ENCODE peak calls at places on chromosomes 16 and 17, in four cellular contexts. One of them, this sample, is unnamed.

GRCh38 chr17:50579399-50579798 is 18.9 kb downstream of the CACNA1G start:
- DNase-seq in CD8-positive, alpha-beta T cell: no peak
- DNase-seq in neural progenitor cell: no peak
- DNase-seq in hepatocyte: no peak
- DNase-seq in this sample: no peak

GRCh38 chr17:16923097-16923903 is 48.6 kb downstream of the TNFRSF13B start:
- DNase-seq in CD8-positive, alpha-beta T cell: no peak
- DNase-seq in neural progenitor cell: no peak
- DNase-seq in hepatocyte: no peak
- DNase-seq in this sample: peak

GRCh38 chr17:43471801-43472200 is 12.0 kb upstream of the DHX8 start:
- DNase-seq in CD8-positive, alpha-beta T cell: no peak
- DNase-seq in neural progenitor cell: no peak
- DNase-seq in hepatocyte: no peak
- DNase-seq in this sample: no peak

GRCh38 chr17:4998027-4998665 is 396 bp downstream of the KIF1C start:
- DNase-seq in CD8-positive, alpha-beta T cell: no peak
- DNase-seq in neural progenitor cell: peak
- DNase-seq in hepatocyte: no peak
- DNase-seq in this sample: peak

GRCh38 chr17:27572665-27573064 is 58.3 kb upstream of the LGALS9 start:
- DNase-seq in CD8-positive, alpha-beta T cell: no peak
- DNase-seq in neural progenitor cell: no peak
- DNase-seq in hepatocyte: no peak
- DNase-seq in this sample: no peak

GRCh38 chr17:49991409-49991808 is 3.6 kb downstream of the DLX3 start:
- DNase-seq in CD8-positive, alpha-beta T cell: no peak
- DNase-seq in neural progenitor cell: no peak
- DNase-seq in hepatocyte: no peak
- DNase-seq in this sample: no peak

GRCh38 chr17:63150994-63151464 is 185.0 kb downstream of the TANC2 start:
- DNase-seq in CD8-positive, alpha-beta T cell: no peak
- DNase-seq in neural progenitor cell: peak
- DNase-seq in hepatocyte: peak
- DNase-seq in this sample: no peak

GRCh38 chr16:12332553-12332952 is 356.0 kb downstream of the SNX29 start:
- DNase-seq in CD8-positive, alpha-beta T cell: no peak
- DNase-seq in neural progenitor cell: no peak
- DNase-seq in hepatocyte: no peak
- DNase-seq in this sample: no peak

GRCh38 chr16:85395207-85395912 is 217.8 kb upstream of the GSE1 start:
- DNase-seq in CD8-positive, alpha-beta T cell: no peak
- DNase-seq in neural progenitor cell: no peak
- DNase-seq in hepatocyte: peak
- DNase-seq in this sample: peak

GRCh38 chr16:11108466-11108805 is 147.6 kb downstream of the SOCS1 start:
- DNase-seq in CD8-positive, alpha-beta T cell: no peak
- DNase-seq in neural progenitor cell: no peak
- DNase-seq in hepatocyte: no peak
- DNase-seq in this sample: no peak

GRCh38 chr16:50533317-50533716 is 14.9 kb upstream of the NKD1 start:
- DNase-seq in CD8-positive, alpha-beta T cell: no peak
- DNase-seq in neural progenitor cell: no peak
- DNase-seq in hepatocyte: no peak
- DNase-seq in this sample: no peak

GRCh38 chr16:67254809-67255552 is 6.2 kb downstream of the SLC9A5 start:
- DNase-seq in CD8-positive, alpha-beta T cell: no peak
- DNase-seq in neural progenitor cell: no peak
- DNase-seq in hepatocyte: no peak
- DNase-seq in this sample: no peak

GRCh38 chr16:57723170-57723569 is 12.4 kb upstream of the KATNB1 start:
- DNase-seq in CD8-positive, alpha-beta T cell: no peak
- DNase-seq in neural progenitor cell: peak
- DNase-seq in hepatocyte: no peak
- DNase-seq in this sample: no peak

GRCh38 chr16:81730090-81731051 is 48.7 kb upstream of the PLCG2 start:
- DNase-seq in CD8-positive, alpha-beta T cell: peak
- DNase-seq in neural progenitor cell: peak
- DNase-seq in hepatocyte: peak
- DNase-seq in this sample: peak

GRCh38 chr16:24700549-24701392 is 28.7 kb upstream of the TNRC6A start:
- DNase-seq in CD8-positive, alpha-beta T cell: no peak
- DNase-seq in neural progenitor cell: no peak
- DNase-seq in hepatocyte: peak
- DNase-seq in this sample: peak

GRCh38 chr17:235831-236640 is 54.6 kb upstream of the DOC2B start:
- DNase-seq in CD8-positive, alpha-beta T cell: no peak
- DNase-seq in neural progenitor cell: no peak
- DNase-seq in hepatocyte: no peak
- DNase-seq in this sample: peak

GRCh38 chr17:68771867-68772515 is 170.8 kb upstream of the FAM20A start:
- DNase-seq in CD8-positive, alpha-beta T cell: no peak
- DNase-seq in neural progenitor cell: peak
- DNase-seq in hepatocyte: peak
- DNase-seq in this sample: no peak

GRCh38 chr17:17156107-17156506 is 50.0 kb downstream of the PLD6 start:
- DNase-seq in CD8-positive, alpha-beta T cell: no peak
- DNase-seq in neural progenitor cell: no peak
- DNase-seq in hepatocyte: no peak
- DNase-seq in this sample: no peak

GRCh38 chr17:80919331-80920284 is 72.0 kb upstream of the CHMP6 start:
- DNase-seq in CD8-positive, alpha-beta T cell: no peak
- DNase-seq in neural progenitor cell: no peak
- DNase-seq in hepatocyte: peak
- DNase-seq in this sample: no peak

GRCh38 chr17:10270258-10270657 is 71.9 kb upstream of the GAS7 start:
- DNase-seq in CD8-positive, alpha-beta T cell: no peak
- DNase-seq in neural progenitor cell: no peak
- DNase-seq in hepatocyte: no peak
- DNase-seq in this sample: no peak

GRCh38 chr17:48054238-48055185 is 6.4 kb downstream of the NFE2L1 start:
- DNase-seq in CD8-positive, alpha-beta T cell: no peak
- DNase-seq in neural progenitor cell: peak
- DNase-seq in hepatocyte: peak
- DNase-seq in this sample: peak

GRCh38 chr17:48052956-48053757 is 5.0 kb downstream of the NFE2L1 start:
- DNase-seq in CD8-positive, alpha-beta T cell: no peak
- DNase-seq in neural progenitor cell: no peak
- DNase-seq in hepatocyte: peak
- DNase-seq in this sample: peak

GRCh38 chr17:48051706-48052486 is 3.7 kb downstream of the NFE2L1 start:
- DNase-seq in CD8-positive, alpha-beta T cell: no peak
- DNase-seq in neural progenitor cell: peak
- DNase-seq in hepatocyte: peak
- DNase-seq in this sample: no peak

GRCh38 chr17:48055531-48056245 is 7.5 kb downstream of the NFE2L1 start:
- DNase-seq in CD8-positive, alpha-beta T cell: no peak
- DNase-seq in neural progenitor cell: peak
- DNase-seq in hepatocyte: peak
- DNase-seq in this sample: no peak

DNA sequence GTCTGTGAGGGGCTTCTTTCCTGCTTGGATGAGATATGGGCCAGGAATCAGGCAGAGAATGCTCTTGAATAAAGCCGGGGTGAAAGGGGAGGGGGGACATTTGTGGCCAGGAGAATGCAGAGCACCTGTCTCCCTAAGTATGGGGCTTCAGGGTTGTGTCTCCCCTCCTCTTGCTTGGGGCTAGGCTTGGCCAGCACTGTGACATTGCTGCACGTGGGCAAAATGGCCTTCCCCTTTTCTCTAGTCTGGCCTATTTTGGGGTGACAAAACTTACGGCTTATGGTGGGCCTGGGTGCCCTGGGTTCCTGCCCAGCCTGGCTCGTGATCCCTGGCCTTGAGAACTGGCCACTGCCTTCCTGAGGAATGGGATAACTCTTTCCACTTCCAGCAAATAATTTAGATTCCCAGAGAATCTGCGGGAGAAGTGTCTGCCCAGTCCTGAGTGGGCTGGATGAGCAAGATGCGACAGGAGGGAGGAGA is 5.6 kb downstream of the NFE2L1 start:
- DNase-seq in CD8-positive, alpha-beta T cell: no peak
- DNase-seq in neural progenitor cell: peak
- DNase-seq in hepatocyte: no peak
- DNase-seq in this sample: no peak
- H3K4me3 ChIP-seq in CD8-positive, alpha-beta T cell: no peak
- H3K4me3 ChIP-seq in neural progenitor cell: peak
- H3K4me3 ChIP-seq in hepatocyte: no peak
- H3K4me3 ChIP-seq in this sample: peak

DNA sequence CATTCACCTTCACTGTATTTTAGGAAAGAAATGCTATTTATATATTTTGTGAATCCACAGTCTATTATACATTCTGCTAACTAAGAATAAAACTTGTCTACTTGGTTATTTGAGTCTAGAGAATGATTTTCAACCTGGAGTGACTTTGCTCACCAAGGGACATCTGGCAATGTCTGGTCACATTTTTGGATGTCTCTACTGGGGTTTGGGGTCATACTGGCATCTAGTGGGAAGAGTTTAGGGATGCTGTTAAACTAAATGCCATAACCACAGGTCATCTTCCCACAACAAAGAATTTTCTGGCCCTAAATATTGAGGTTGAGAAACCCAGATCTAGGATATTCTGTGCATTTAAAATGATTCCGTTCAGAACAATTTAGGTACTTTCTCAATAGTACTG is 26.0 kb downstream of the KCNJ16 start:
- DNase-seq in CD8-positive, alpha-beta T cell: no peak
- DNase-seq in neural progenitor cell: no peak
- DNase-seq in hepatocyte: no peak
- DNase-seq in this sample: no peak
- TF ChIP-seq CTCF in CD8-positive, alpha-beta T cell: no peak
- TF ChIP-seq CTCF in neural progenitor cell: peak
- TF ChIP-seq CTCF in hepatocyte: no peak
- TF ChIP-seq CTCF in this sample: no peak

GRCh38 chr17:3724373-3725077 is 822 bp downstream of the HASPIN start:
- DNase-seq in CD8-positive, alpha-beta T cell: no peak
- DNase-seq in neural progenitor cell: no peak
- DNase-seq in hepatocyte: no peak
- DNase-seq in this sample: peak
- H3K4me3 ChIP-seq in CD8-positive, alpha-beta T cell: peak
- H3K4me3 ChIP-seq in neural progenitor cell: peak
- H3K4me3 ChIP-seq in hepatocyte: peak
- H3K4me3 ChIP-seq in this sample: peak

DNA sequence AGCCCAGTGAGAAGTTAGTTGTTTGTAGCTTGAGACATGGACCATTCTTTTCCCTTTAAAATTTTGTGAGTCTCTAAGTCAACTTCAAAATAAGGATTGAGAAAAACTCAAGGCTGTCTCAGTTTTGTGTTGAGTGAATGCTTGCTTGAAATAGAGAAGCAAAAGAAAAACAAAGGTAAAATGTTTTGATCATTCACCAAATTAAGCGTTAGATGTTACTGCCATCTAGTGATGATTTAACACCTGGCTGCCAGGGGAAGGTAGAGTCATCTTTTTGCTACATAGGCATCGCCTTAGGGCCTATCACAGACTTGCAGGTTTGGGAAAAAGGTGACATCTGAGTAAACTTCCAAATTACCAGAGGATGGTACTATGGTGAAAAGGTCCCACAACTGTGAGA is 74.4 kb downstream of the PCTP start:
- DNase-seq in CD8-positive, alpha-beta T cell: no peak
- DNase-seq in neural progenitor cell: peak
- DNase-seq in hepatocyte: no peak
- DNase-seq in this sample: no peak
- TF ChIP-seq CTCF in CD8-positive, alpha-beta T cell: no peak
- TF ChIP-seq CTCF in neural progenitor cell: peak
- TF ChIP-seq CTCF in hepatocyte: peak
- TF ChIP-seq CTCF in this sample: peak